ENCODE peak calls at places on chromosomes 4 and X, in six cellular contexts. X is substantia nigra, U is tibial nerve, T is NCI-H1694 treated with DMSO at 0.1 percent for 48 hours, D is midbrain, E is RCC 7860. V is an unnamed sample.

GRCh38 chrX:19462879-19463278 is 52.4 kb downstream of the MAP3K15 start:
- DNase-seq in X (no peak), U (no peak), T (no peak), D (no peak), E (no peak), V (no peak)

GRCh38 chrX:72271812-72272211 is 5.2 kb downstream of the RPS4X start:
- DNase-seq in X (no peak), U (no peak), T (no peak), D (no peak), E (no peak), V (no peak)

GRCh38 chr4:86627736-86628135 is 33.6 kb downstream of the PTPN13 start:
- DNase-seq in X (no peak), U (no peak), T (no peak), D (no peak), E (no peak), V (no peak)

GRCh38 chr4:55745014-55745413 is 74.6 kb upstream of the EXOC1L start:
- DNase-seq in X (no peak), U (no peak), T (no peak), D (no peak), E (no peak), V (no peak)

GRCh38 chr4:6423575-6423974 is 48.8 kb downstream of the PPP2R2C start:
- DNase-seq in X (no peak), U (no peak), T (no peak), D (no peak), E (no peak), V (no peak)

GRCh38 chr4:10704050-10704810 is 19.7 kb upstream of the CLNK start:
- DNase-seq in X (no peak), U (no peak), T (peak), D (no peak), E (no peak), V (no peak)

GRCh38 chrX:97366246-97366645 is 482.5 kb downstream of the RPA4 start:
- DNase-seq in X (no peak), U (no peak), T (no peak), D (no peak), E (no peak), V (no peak)

GRCh38 chr4:123349401-123350190 is 47.0 kb upstream of the SPRY1 start:
- DNase-seq in X (no peak), U (no peak), T (no peak), D (no peak), E (no peak), V (no peak)

GRCh38 chr4:55386840-55387239 is 8.9 kb upstream of the TMEM165 start:
- DNase-seq in X (no peak), U (no peak), T (no peak), D (no peak), E (no peak), V (no peak)

GRCh38 chr4:74058048-74058651 is 19.7 kb upstream of the CXCL3 start:
- DNase-seq in X (no peak), U (no peak), T (no peak), D (no peak), E (no peak), V (no peak)

GRCh38 chr4:88018471-88018870 is 11.0 kb downstream of the PKD2 start:
- DNase-seq in X (no peak), U (no peak), T (no peak), D (no peak), E (peak), V (no peak)

GRCh38 chr4:27154706-27155105 is 294.1 kb downstream of the STIM2 start:
- DNase-seq in X (no peak), U (no peak), T (no peak), D (no peak), E (no peak), V (no peak)

GRCh38 chr4:40446785-40447184 is 111.7 kb downstream of the CHRNA9 start:
- DNase-seq in X (no peak), U (no peak), T (no peak), D (no peak), E (no peak), V (no peak)

GRCh38 chr4:69742596-69742995 is 17.8 kb downstream of the SULT1B1 start:
- DNase-seq in X (no peak), U (no peak), T (no peak), D (no peak), E (no peak), V (no peak)

GRCh38 chr4:93657527-93657926 is 171.0 kb upstream of the ATOH1 start:
- DNase-seq in X (no peak), U (no peak), T (no peak), D (peak), E (no peak), V (no peak)

GRCh38 chr4:30956891-30957290 is 236.7 kb downstream of the PCDH7 start:
- DNase-seq in X (no peak), U (no peak), T (no peak), D (no peak), E (no peak), V (no peak)

GRCh38 chr4:112847781-112848180 is 201.7 kb upstream of the ANK2 start:
- DNase-seq in X (no peak), U (no peak), T (no peak), D (no peak), E (no peak), V (no peak)

GRCh38 chrX:35115205-35115604 is 172.6 kb downstream of the FAM47B start:
- DNase-seq in X (no peak), U (no peak), T (no peak), D (no peak), E (no peak), V (no peak)

GRCh38 chr4:43903456-43903855 is 545.2 kb downstream of the KCTD8 start:
- DNase-seq in X (no peak), U (no peak), T (no peak), D (no peak), E (no peak), V (no peak)

GRCh38 chr4:113603926-113604325 is 157.6 kb downstream of the CAMK2D start:
- DNase-seq in X (no peak), U (no peak), T (no peak), D (no peak), E (no peak), V (no peak)

GRCh38 chr4:168711197-168712120 is 214.6 kb downstream of the PALLD start:
- DNase-seq in X (no peak), U (no peak), T (no peak), D (no peak), E (no peak), V (no peak)

GRCh38 chr4:173332963-173333657 is 1.0 kb downstream of the HMGB2 start:
- DNase-seq in X (no peak), U (no peak), T (no peak), D (no peak), E (no peak), V (no peak)

GRCh38 chrX:2690856-2691542 is at the start of gene CD99:
- DNase-seq in X (no peak), U (peak), T (no peak), D (no peak), E (peak), V (peak)

GRCh38 chr4:2457481-2458295 is 11.2 kb upstream of the RNF4 start:
- DNase-seq in X (no peak), U (no peak), T (no peak), D (no peak), E (no peak), V (no peak)

GRCh38 chr4:118749347-118749988 is 64.3 kb downstream of the METTL14 start:
- DNase-seq in X (no peak), U (no peak), T (no peak), D (no peak), E (no peak), V (peak)

V was measured in left lobe of liver.